ENCODE peak calls at places on chromosomes 12 and 14, in five cellular contexts. One of them, this sample, is unnamed.

GRCh38 chr12:57744194-57744776 is 554 bp upstream of the TSPAN31 start:
- DNase-seq in HepG2: no peak
- DNase-seq in AG04449: no peak
- DNase-seq in BE2C: peak; percentile 68
- DNase-seq in MV-4-11: no peak
- DNase-seq in this sample: peak; percentile 62

GRCh38 chr12:105561981-105562726 is 231.7 kb downstream of the C12orf75 start:
- DNase-seq in HepG2: no peak
- DNase-seq in AG04449: peak; percentile 45
- DNase-seq in BE2C: no peak
- DNase-seq in MV-4-11: no peak
- DNase-seq in this sample: peak; percentile 61

GRCh38 chr12:75981773-75982564 is 49.6 kb downstream of the PHLDA1 start:
- DNase-seq in HepG2: no peak
- DNase-seq in AG04449: no peak
- DNase-seq in BE2C: no peak
- DNase-seq in MV-4-11: peak; percentile 70
- DNase-seq in this sample: no peak

GRCh38 chr12:8590842-8591545 is 21.7 kb downstream of the AICDA start:
- DNase-seq in HepG2: peak; percentile 76
- DNase-seq in AG04449: no peak
- DNase-seq in BE2C: no peak
- DNase-seq in MV-4-11: peak; percentile 69
- DNase-seq in this sample: no peak

GRCh38 chr12:14410841-14411569 is 45.5 kb downstream of the ATF7IP start:
- DNase-seq in HepG2: no peak
- DNase-seq in AG04449: no peak
- DNase-seq in BE2C: no peak
- DNase-seq in MV-4-11: no peak
- DNase-seq in this sample: no peak

GRCh38 chr12:41190360-41190759 is 2.2 kb downstream of the PDZRN4 start:
- DNase-seq in HepG2: peak; percentile 2
- DNase-seq in AG04449: no peak
- DNase-seq in BE2C: no peak
- DNase-seq in MV-4-11: no peak
- DNase-seq in this sample: no peak

GRCh38 chr14:70188292-70188607 is 501 bp downstream of the SLC8A3 start:
- DNase-seq in HepG2: no peak
- DNase-seq in AG04449: no peak
- DNase-seq in BE2C: no peak
- DNase-seq in MV-4-11: no peak
- DNase-seq in this sample: no peak

GRCh38 chr12:115380509-115381120 is 696.6 kb upstream of the TBX3 start:
- DNase-seq in HepG2: no peak
- DNase-seq in AG04449: no peak
- DNase-seq in BE2C: no peak
- DNase-seq in MV-4-11: peak; percentile 90
- DNase-seq in this sample: no peak

GRCh38 chr12:28568083-28568482 is 377.8 kb downstream of the CCDC91 start:
- DNase-seq in HepG2: no peak
- DNase-seq in AG04449: peak; percentile 80
- DNase-seq in BE2C: peak; percentile 16
- DNase-seq in MV-4-11: peak; percentile 85
- DNase-seq in this sample: peak; percentile 79

GRCh38 chr14:29654910-29655590 is 272.6 kb downstream of the PRKD1 start:
- DNase-seq in HepG2: no peak
- DNase-seq in AG04449: no peak
- DNase-seq in BE2C: no peak
- DNase-seq in MV-4-11: no peak
- DNase-seq in this sample: no peak